ENCODE peak calls at places on chromosomes 12 and 14, in ten cellular contexts. P, M, I, X, Q, H, R, A, B and Y are unnamed samples.

GRCh38 chr12:26833692-26834168 is 736 bp upstream of the ITPR2 start:
- DNase-seq in B (peak; percentile 63), I (peak; percentile 47), H (peak; percentile 80), P (peak; percentile 64), Q (no peak), X (no peak), M (peak; percentile 54), A (no peak), R (peak; percentile 45), Y (no peak)

GRCh38 chr12:57954768-57955167 is 13.4 kb downstream of the ATP23 start:
- DNase-seq in X (no peak), R (no peak), P (no peak), A (no peak), Q (no peak), H (no peak), B (no peak), M (no peak), I (no peak), Y (no peak)

GRCh38 chr14:33938131-33938949 is 12.5 kb downstream of the EGLN3 start:
- DNase-seq in X (no peak), M (no peak), P (peak; percentile 58), H (peak; percentile 65), R (no peak), I (peak; percentile 80), B (peak; percentile 70), Q (peak; percentile 40), A (peak; percentile 49), Y (peak; percentile 72)

GRCh38 chr14:95679995-95680735 is 6.1 kb upstream of the TCL1B start:
- DNase-seq in Q (no peak), A (peak; percentile 21), P (no peak), M (peak; percentile 40), X (no peak), R (no peak), H (peak; percentile 6), B (no peak), I (peak; percentile 76), Y (no peak)

GRCh38 chr14:71380271-71380670 is 473.0 kb downstream of the PCNX1 start:
- DNase-seq in A (no peak), I (no peak), X (peak; percentile 62), M (no peak), P (no peak), R (no peak), B (no peak), Q (no peak), H (no peak), Y (peak; percentile 36)

GRCh38 chr12:95671265-95671664 is 119.3 kb downstream of the NTN4 start:
- DNase-seq in Q (no peak), P (no peak), M (no peak), R (no peak), B (no peak), I (no peak), H (no peak), X (no peak), A (no peak), Y (no peak)

GRCh38 chr12:65278576-65279386 is at the start of gene MSRB3:
- DNase-seq in H (no peak), A (peak; percentile 44), R (peak; percentile 13), B (peak; percentile 24), Q (peak; percentile 58), P (peak; percentile 81), I (no peak), X (peak; percentile 28), M (peak; percentile 61), Y (peak; percentile 60)

GRCh38 chr12:21815306-21816062 is 41.0 kb upstream of the KCNJ8 start:
- DNase-seq in Q (no peak), H (no peak), A (no peak), I (no peak), B (no peak), R (no peak), X (no peak), M (no peak), P (no peak), Y (no peak)

GRCh38 chr12:25436206-25436912 is 116.7 kb downstream of the LMNTD1 start:
- DNase-seq in A (peak; percentile 49), H (peak; percentile 71), B (peak; percentile 64), P (peak; percentile 67), R (peak; percentile 69), X (peak; percentile 83), I (peak; percentile 35), M (no peak), Q (no peak), Y (peak; percentile 76)

GRCh38 chr12:75389706-75390105 is 1.2 kb upstream of the GLIPR1L2 start:
- DNase-seq in X (no peak), I (no peak), M (no peak), P (peak; percentile 58), B (no peak), A (no peak), R (no peak), Q (no peak), H (peak; percentile 1), Y (no peak)

GRCh38 chr14:95361373-95362179 is 41.9 kb upstream of the CLMN start:
- DNase-seq in P (no peak), M (no peak), H (peak; percentile 25), A (no peak), X (no peak), Q (no peak), I (peak; percentile 13), B (peak; percentile 53), R (peak; percentile 3), Y (peak; percentile 27)

GRCh38 chr12:55365086-55365485 is 2.3 kb downstream of the OR6C75 start:
- DNase-seq in R (no peak), B (no peak), Q (no peak), P (no peak), M (no peak), H (no peak), X (no peak), A (no peak), I (no peak), Y (no peak)

GRCh38 chr14:20219033-20219432 is 4.5 kb upstream of the OR11H6 start:
- DNase-seq in Q (no peak), B (no peak), A (no peak), H (no peak), M (no peak), R (no peak), X (no peak), P (no peak), I (no peak), Y (no peak)

GRCh38 chr12:123763093-123763492 is 992 bp downstream of the DNAH10 start:
- DNase-seq in R (no peak), Q (no peak), X (no peak), P (no peak), M (no peak), I (no peak), B (no peak), H (peak; percentile 20), A (no peak), Y (peak; percentile 3)

GRCh38 chr14:70698288-70698687 is 56.6 kb downstream of the TTC9 start:
- DNase-seq in A (peak; percentile 29), B (peak; percentile 54), H (peak; percentile 38), P (no peak), X (no peak), Q (no peak), I (no peak), M (no peak), R (no peak), Y (peak; percentile 74)

GRCh38 chr14:68656452-68656851 is 136.4 kb downstream of the ZFP36L1 start:
- DNase-seq in R (no peak), B (no peak), A (no peak), P (no peak), M (no peak), Q (no peak), H (no peak), I (no peak), X (no peak), Y (no peak)

GRCh38 chr14:55973285-55973800 is 144.9 kb upstream of the PELI2 start:
- DNase-seq in Q (no peak), R (no peak), X (no peak), I (no peak), M (no peak), H (no peak), A (no peak), P (no peak), B (no peak), Y (no peak)

GRCh38 chr14:73749706-73750105 is 35.5 kb upstream of the PNMA1 start:
- DNase-seq in A (no peak), B (no peak), M (no peak), P (no peak), H (no peak), R (no peak), X (no peak), Q (no peak), I (no peak), Y (no peak)

GRCh38 chr12:47686645-47687240 is 19.1 kb downstream of the RPAP3 start:
- DNase-seq in A (peak; percentile 25), H (peak; percentile 35), P (peak; percentile 39), X (peak; percentile 29), B (peak; percentile 58), Q (no peak), M (no peak), R (peak; percentile 57), I (peak; percentile 49), Y (peak; percentile 47)

GRCh38 chr12:1936406-1937320 is 18.2 kb upstream of the CACNA2D4 start:
- DNase-seq in A (no peak), I (peak; percentile 93), P (peak; percentile 78), X (peak; percentile 40), H (peak; percentile 71), B (peak; percentile 14), R (no peak), Q (peak; percentile 67), M (no peak), Y (peak; percentile 57)

GRCh38 chr14:106346084-106346483 is 819.7 kb downstream of the TMEM121 start:
- DNase-seq in A (no peak), M (no peak), P (no peak), Q (no peak), R (no peak), X (no peak), I (no peak), B (no peak), H (no peak), Y (no peak)

GRCh38 chr12:52037248-52037861 is 13.9 kb upstream of the NR4A1 start:
- DNase-seq in B (no peak), P (no peak), Q (no peak), A (no peak), I (no peak), M (peak; percentile 52), X (no peak), H (no peak), R (no peak), Y (peak; percentile 20)

GRCh38 chr12:104684884-104685283 is 228.1 kb downstream of the CHST11 start:
- DNase-seq in H (no peak), Q (no peak), X (peak; percentile 82), R (no peak), B (no peak), I (no peak), P (no peak), M (no peak), A (no peak), Y (no peak)

GRCh38 chr12:100154472-100155247 is 12.0 kb upstream of the BLTP3B start:
- DNase-seq in P (peak; percentile 58), X (no peak), H (peak; percentile 77), A (peak; percentile 69), I (no peak), M (peak; percentile 50), Q (no peak), R (peak; percentile 57), B (peak; percentile 77), Y (peak; percentile 73)

GRCh38 chr12:108630481-108631207 is 3.0 kb downstream of the SELPLG start:
- DNase-seq in R (peak; percentile 38), M (no peak), H (no peak), B (peak; percentile 26), I (no peak), P (no peak), A (no peak), X (no peak), Q (no peak), Y (peak; percentile 93)

GRCh38 chr12:162467-163307 is 51.3 kb downstream of the SLC6A12 start:
- DNase-seq in I (no peak), A (no peak), X (no peak), P (no peak), H (no peak), B (no peak), R (no peak), Q (no peak), M (no peak), Y (no peak)

GRCh38 chr14:100446572-100446971 is 123.4 kb downstream of the SLC25A47 start:
- DNase-seq in P (no peak), R (no peak), X (no peak), I (no peak), M (no peak), B (no peak), Q (no peak), A (no peak), H (no peak), Y (no peak)

GRCh38 chr14:92922155-92922735 is 705 bp upstream of the CHGA start:
- DNase-seq in M (no peak), Q (no peak), H (no peak), A (no peak), X (no peak), B (no peak), P (no peak), R (no peak), I (peak; percentile 72), Y (no peak)